ENCODE peak calls at places on chromosome 15, in nine cellular contexts. Q is ovary; S is WERI-Rb-1; O is uterus; G is SK-N-SH; P is PC-3; A is left ventricle myocardium inferior; T is aorta; N is CD8-positive, alpha-beta T cell. E is an unnamed sample. For H3K36me3, the result is how much of the 10 kb centered on the place peaks cover.

GRCh38 chr15:76107169-76107568 is 47.4 kb downstream of the TMEM266 start:
- DNase-seq in S (no peak), Q (no peak), N (no peak), P (peak), G (no peak), A (no peak), T (no peak), O (no peak), E (peak)

GRCh38 chr15:72784233-72784876 is 797 bp upstream of the ADPGK start:
- DNase-seq in S (peak), T (no peak), O (peak), A (no peak), Q (peak), N (no peak), G (peak), P (peak), E (peak)

GRCh38 chr15:71386448-71387236 is 271.4 kb downstream of the THSD4 start:
- DNase-seq in S (no peak), N (no peak), T (no peak), O (no peak), Q (no peak), A (no peak), G (peak), P (peak), E (no peak)

GRCh38 chr15:76642671-76643070 is 262.5 kb downstream of the SCAPER start:
- DNase-seq in G (no peak), O (no peak), T (no peak), Q (no peak), P (no peak), A (no peak), S (no peak), N (no peak), E (no peak)

GRCh38 chr15:64667736-64668161 is 107.6 kb downstream of the RBPMS2 start:
- DNase-seq in G (no peak), N (no peak), T (no peak), O (no peak), A (no peak), Q (no peak), P (no peak), S (no peak), E (no peak)

GRCh38 chr15:42939841-42940240 is 19.3 kb upstream of the TTBK2 start:
- DNase-seq in N (no peak), Q (no peak), G (no peak), T (no peak), A (no peak), O (no peak), S (no peak), P (no peak), E (no peak)

GRCh38 chr15:99324082-99324620 is 72.9 kb downstream of the LRRC28 start:
- DNase-seq in Q (no peak), P (peak), N (no peak), T (no peak), A (no peak), O (no peak), G (no peak), S (no peak), E (peak)

GRCh38 chr15:82714026-82714425 is 4.4 kb upstream of the AP3B2 start:
- DNase-seq in N (no peak), S (no peak), A (no peak), O (no peak), Q (no peak), T (no peak), P (no peak), G (no peak), E (no peak)

GRCh38 chr15:98715890-98716443 is 67.6 kb downstream of the IGF1R start:
- DNase-seq in G (no peak), S (no peak), P (no peak), N (no peak), O (no peak), T (no peak), A (no peak), Q (no peak), E (no peak)

GRCh38 chr15:44738340-44738984 is 2.1 kb downstream of the TRIM69 start:
- DNase-seq in A (no peak), O (no peak), Q (no peak), N (no peak), P (peak), T (no peak), S (no peak), G (peak), E (no peak)

GRCh38 chr15:69573815-69574472 is 121.3 kb downstream of the RPLP1 start:
- DNase-seq in N (no peak), A (no peak), Q (no peak), T (peak), S (no peak), G (no peak), P (peak), O (peak), E (no peak)

GRCh38 chr15:100343251-100343650 is 1.5 kb upstream of the ADAMTS17 start:
- DNase-seq in P (no peak), A (no peak), N (no peak), T (no peak), S (no peak), G (no peak), O (no peak), Q (no peak), E (no peak)

GRCh38 chr15:57551717-57552677 is 39.7 kb upstream of the MYZAP start:
- DNase-seq in O (no peak), Q (no peak), A (peak), G (no peak), P (peak), T (no peak), N (no peak), S (no peak), E (peak)

GRCh38 chr15:46091860-46092450 is 457.1 kb downstream of the SQOR start:
- DNase-seq in A (no peak), Q (no peak), P (peak), N (no peak), O (no peak), T (no peak), G (peak), S (peak), E (peak)

GRCh38 chr15:43134157-43134637 is 811 bp downstream of the TMEM62 start:
- DNase-seq in O (no peak), T (no peak), G (peak), N (no peak), A (no peak), Q (no peak), S (no peak), P (peak), E (no peak)

GRCh38 chr15:58043192-58043903 is 22.2 kb downstream of the ALDH1A2 start:
- DNase-seq in T (no peak), Q (no peak), P (peak), O (peak), G (no peak), S (peak), A (peak), N (peak), E (no peak)

GRCh38 chr15:84992157-84992940 is 10.7 kb downstream of the PDE8A start:
- DNase-seq in O (no peak), S (no peak), G (no peak), A (no peak), P (peak), T (no peak), Q (no peak), N (peak), E (peak)

GRCh38 chr15:39312984-39313383 is 267.9 kb upstream of the THBS1 start:
- DNase-seq in S (peak), O (no peak), G (no peak), Q (no peak), A (no peak), T (no peak), P (peak), N (no peak), E (no peak)

GRCh38 chr15:25250011-25250596 is 188.7 kb downstream of the UBE3A start:
- DNase-seq in S (no peak), G (no peak), N (no peak), T (no peak), O (no peak), P (no peak), Q (peak), A (peak), E (no peak)

GRCh38 chr15:90881181-90881977 is 2.9 kb upstream of the FES start:
- DNase-seq in P (no peak), Q (no peak), S (no peak), O (no peak), T (no peak), G (no peak), N (no peak), A (no peak), E (no peak)
- H3K36me3 ChIP-seq in P (under half), Q (under half), S (under half), O (under half), T (under half), G (under half), N (under half), A (half or more), E (under half)

GRCh38 chr15:51966192-51966591 is 5.4 kb downstream of the LEO1 start:
- DNase-seq in T (no peak), S (no peak), G (no peak), A (no peak), O (no peak), N (no peak), P (no peak), Q (no peak), E (no peak)

GRCh38 chr15:51969728-51970127 is 1.9 kb downstream of the LEO1 start:
- DNase-seq in G (no peak), O (no peak), A (no peak), N (no peak), Q (no peak), T (no peak), S (no peak), P (peak), E (no peak)

GRCh38 chr15:51970132-51970817 is 1.3 kb downstream of the LEO1 start:
- DNase-seq in N (no peak), Q (no peak), S (no peak), O (no peak), T (no peak), P (no peak), A (no peak), G (no peak), E (no peak)

GRCh38 chr15:51965691-51966090 is 5.9 kb downstream of the LEO1 start:
- DNase-seq in P (no peak), N (no peak), G (no peak), O (no peak), A (no peak), S (no peak), T (no peak), Q (no peak), E (no peak)

GRCh38 chr15:51967583-51967982 is 4.0 kb downstream of the LEO1 start:
- DNase-seq in T (no peak), N (no peak), Q (no peak), P (no peak), G (no peak), A (no peak), S (no peak), O (no peak), E (no peak)
- H3K36me3 ChIP-seq in T (under half), N (under half), Q (under half), P (under half), G (under half), A (under half), S (under half), O (under half), E (half or more)

GRCh38 chr15:67127925-67128324 is 62.5 kb downstream of the SMAD3 start:
- DNase-seq in Q (peak), A (no peak), O (peak), P (peak), G (no peak), T (no peak), S (no peak), N (no peak), E (peak)
- H3K36me3 ChIP-seq in Q (under half), A (under half), O (under half), P (under half), G (under half), T (under half), S (under half), N (under half), E (half or more)

DNA sequence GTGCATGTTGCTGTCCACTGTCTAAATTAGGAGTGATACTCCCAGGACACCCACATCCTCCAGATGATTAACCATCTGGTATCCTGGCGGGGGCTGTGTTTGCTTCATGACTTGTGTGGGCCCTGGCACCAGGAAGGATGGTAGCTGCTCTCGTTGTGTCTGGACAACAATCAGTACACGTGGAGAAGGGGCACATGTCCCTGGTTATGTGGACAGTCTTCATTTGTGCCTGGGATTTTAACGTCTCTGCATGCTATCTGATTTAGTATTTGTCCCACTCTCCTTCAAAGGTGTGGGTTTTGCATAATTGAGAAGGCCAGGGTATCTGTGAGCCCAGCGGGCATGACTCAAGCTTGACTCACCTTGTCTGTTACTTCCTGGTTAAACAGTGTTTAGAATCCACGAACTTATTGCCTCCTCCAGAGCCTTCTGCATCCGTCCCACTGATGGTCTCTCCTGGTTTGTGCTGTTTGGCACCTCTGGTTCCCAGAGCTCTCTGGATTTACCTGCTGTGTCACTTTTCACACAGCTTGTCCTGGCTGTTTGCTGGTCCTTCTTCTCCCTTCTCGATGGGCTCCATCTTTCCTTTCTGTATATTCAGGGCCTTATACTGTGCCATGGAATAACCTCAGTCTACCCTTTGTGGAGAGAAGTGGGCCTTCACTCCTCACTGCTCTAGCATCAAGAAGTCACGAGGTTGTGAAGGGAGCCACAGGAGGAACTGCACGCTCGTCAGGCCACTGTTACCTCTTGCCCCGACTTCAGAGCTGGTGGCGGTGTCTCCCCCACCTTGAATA is 32.5 kb downstream of the ARNT2 start:
- DNase-seq in P (peak), S (no peak), T (no peak), G (no peak), A (no peak), Q (no peak), O (no peak), N (no peak), E (peak)
- H3K36me3 ChIP-seq in P (under half), S (under half), T (under half), G (under half), A (under half), Q (under half), O (under half), N (under half), E (under half)

GRCh38 chr15:38196116-38196515 is 56.5 kb upstream of the SPRED1 start:
- DNase-seq in Q (no peak), O (no peak), P (no peak), S (no peak), G (no peak), N (no peak), A (no peak), T (no peak), E (no peak)
- H3K36me3 ChIP-seq in Q (under half), O (under half), P (under half), S (under half), G (under half), N (under half), A (under half), T (under half), E (under half)

GRCh38 chr15:74039656-74040010 is 42.7 kb downstream of the GOLGA6A start:
- DNase-seq in P (no peak), Q (no peak), A (no peak), N (no peak), T (no peak), S (no peak), G (no peak), O (no peak), E (no peak)

GRCh38 chr15:74035121-74035829 is 40.8 kb downstream of the PML start:
- DNase-seq in T (no peak), P (no peak), A (no peak), O (no peak), N (no peak), G (no peak), Q (no peak), S (no peak), E (no peak)

GRCh38 chr15:74036271-74037170 is 42.0 kb downstream of the PML start:
- DNase-seq in O (peak), Q (peak), S (peak), N (no peak), A (peak), P (peak), T (no peak), G (peak), E (peak)

GRCh38 chr15:74038707-74039655 is 43.4 kb downstream of the GOLGA6A start:
- DNase-seq in Q (no peak), T (peak), N (no peak), A (no peak), P (no peak), S (no peak), G (no peak), O (no peak), E (no peak)

DNA sequence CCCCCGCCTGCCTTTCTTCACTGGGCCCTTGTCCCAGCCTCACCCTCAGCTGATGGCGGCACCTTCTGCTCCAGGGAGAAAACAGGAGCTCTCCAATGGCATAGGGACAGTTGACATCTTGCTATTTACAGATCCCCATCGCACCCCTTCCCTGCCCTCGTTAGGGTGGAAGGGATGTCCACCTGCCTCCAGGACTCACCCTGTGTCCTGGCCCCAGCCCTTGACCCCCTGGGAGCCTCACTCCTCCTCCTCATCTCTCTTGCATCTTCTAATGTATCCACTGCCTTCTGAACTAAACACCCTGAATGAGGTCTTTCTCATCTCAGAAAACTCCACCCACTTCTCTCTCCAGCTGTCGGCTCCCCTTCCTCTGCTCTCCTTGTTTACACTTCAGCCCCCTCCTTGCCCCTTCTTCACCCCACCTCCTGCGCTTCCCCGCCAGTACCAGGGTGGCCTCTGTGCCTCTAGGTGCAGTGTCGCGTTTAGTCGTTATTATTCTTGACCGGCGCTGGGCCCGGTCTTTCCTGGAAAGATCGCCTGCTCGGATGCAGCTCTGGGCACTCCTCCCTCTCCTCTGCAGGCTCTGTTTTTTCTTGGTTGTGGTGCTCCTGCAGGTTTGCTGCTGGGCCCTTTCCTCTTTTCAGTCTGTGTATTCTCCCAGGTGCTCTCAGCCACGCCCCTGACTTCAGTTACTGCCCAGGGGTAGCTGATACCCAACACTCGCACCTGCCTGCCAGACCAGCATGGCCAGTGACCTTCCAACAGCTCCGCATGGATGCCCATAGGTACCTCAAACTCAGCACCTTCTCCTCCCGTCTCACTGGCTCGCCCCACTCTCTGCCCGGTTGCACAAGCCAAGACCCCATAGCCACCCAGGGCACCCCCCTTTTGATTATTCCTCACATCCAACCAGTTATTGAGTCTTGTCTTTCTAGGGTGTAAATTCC is 42.9 kb downstream of the PML start:
- DNase-seq in S (no peak), T (no peak), G (no peak), Q (no peak), A (no peak), O (no peak), N (no peak), P (no peak), E (no peak)
- H3K36me3 ChIP-seq in S (under half), T (under half), G (under half), Q (under half), A (half or more), O (under half), N (under half), P (under half), E (half or more)

GRCh38 chr15:66719471-66719870 is 17.4 kb downstream of the SMAD6 start:
- DNase-seq in N (no peak), O (no peak), T (no peak), G (no peak), P (no peak), A (no peak), Q (no peak), S (no peak), E (no peak)

GRCh38 chr15:66721501-66721937 is 19.5 kb downstream of the SMAD6 start:
- DNase-seq in P (peak), T (peak), Q (no peak), S (no peak), N (no peak), A (no peak), G (no peak), O (no peak), E (no peak)

GRCh38 chr15:66721954-66722353 is 19.9 kb downstream of the SMAD6 start:
- DNase-seq in Q (no peak), P (no peak), G (no peak), N (no peak), S (no peak), O (no peak), T (peak), A (no peak), E (no peak)

GRCh38 chr15:66721020-66721419 is 19.0 kb downstream of the SMAD6 start:
- DNase-seq in A (no peak), S (no peak), P (no peak), G (no peak), Q (no peak), T (peak), O (no peak), N (no peak), E (no peak)

GRCh38 chr15:66720206-66721010 is 18.4 kb downstream of the SMAD6 start:
- DNase-seq in S (no peak), A (no peak), O (no peak), Q (no peak), G (no peak), N (no peak), P (peak), T (peak), E (peak)
- H3K36me3 ChIP-seq in S (under half), A (under half), O (under half), Q (under half), G (under half), N (under half), P (under half), T (under half), E (half or more)

GRCh38 chr15:41564960-41565502 is 6.0 kb downstream of the TYRO3 start:
- DNase-seq in Q (no peak), N (no peak), S (no peak), T (no peak), O (no peak), G (no peak), P (no peak), A (no peak), E (no peak)

GRCh38 chr15:41562784-41563198 is 3.8 kb downstream of the TYRO3 start:
- DNase-seq in O (peak), T (no peak), Q (peak), S (peak), A (no peak), G (no peak), P (no peak), N (no peak), E (no peak)

GRCh38 chr15:41566121-41566885 is 7.3 kb downstream of the TYRO3 start:
- DNase-seq in A (no peak), P (no peak), Q (no peak), O (no peak), N (no peak), S (no peak), T (no peak), G (no peak), E (no peak)

GRCh38 chr15:41565702-41566101 is 6.7 kb downstream of the TYRO3 start:
- DNase-seq in N (no peak), G (no peak), Q (no peak), P (no peak), A (no peak), T (no peak), S (no peak), O (no peak), E (no peak)

GRCh38 chr15:41564286-41564959 is 5.4 kb downstream of the TYRO3 start:
- DNase-seq in A (no peak), O (peak), S (peak), N (no peak), Q (peak), P (no peak), G (peak), T (no peak), E (no peak)
- H3K36me3 ChIP-seq in A (under half), O (under half), S (under half), N (under half), Q (under half), P (under half), G (under half), T (under half), E (under half)

GRCh38 chr15:90085565-90085964 is 16.7 kb downstream of the IDH2 start:
- DNase-seq in Q (no peak), S (no peak), G (no peak), A (no peak), T (no peak), P (no peak), N (no peak), O (no peak), E (no peak)

GRCh38 chr15:90083419-90083818 is 18.8 kb downstream of the IDH2 start:
- DNase-seq in G (no peak), Q (no peak), T (no peak), S (no peak), O (no peak), P (no peak), N (no peak), A (no peak), E (no peak)

GRCh38 chr15:90084876-90085423 is 17.3 kb downstream of the IDH2 start:
- DNase-seq in Q (no peak), A (no peak), O (no peak), P (no peak), T (no peak), N (no peak), S (no peak), G (no peak), E (no peak)

GRCh38 chr15:90082140-90082713 is 20.0 kb downstream of the IDH2 start:
- DNase-seq in A (no peak), P (no peak), Q (no peak), O (no peak), G (no peak), N (no peak), S (no peak), T (no peak), E (no peak)

GRCh38 chr15:90083954-90084607 is 18.2 kb downstream of the IDH2 start:
- DNase-seq in G (no peak), T (no peak), O (no peak), N (no peak), S (no peak), Q (no peak), P (no peak), A (no peak), E (no peak)
- H3K36me3 ChIP-seq in G (under half), T (under half), O (under half), N (under half), S (half or more), Q (under half), P (under half), A (half or more), E (under half)

E was measured in MG63.